ENCODE peak calls at places on chromosomes 7 and 10, in eight cellular contexts. One of them, this sample, is unnamed.
A peak's percentile ranks its signal among the peaks of the same experiment; 100 is the strongest.

GRCh38 chr10:51206471-51206870 is 132.2 kb downstream of the PRKG1 start:
- DNase-seq in NCI-H460: no peak
- DNase-seq in astrocyte: no peak
- DNase-seq in mucosa of gallbladder: no peak
- DNase-seq in stimulated activated CD4-positive, alpha-beta T cell treated with anti-CD3 and anti-CD28 coated beads, Interleukin-4, amount 100 ng/mL, for 4 hours: no peak
- DNase-seq in hepatocyte: no peak
- DNase-seq in COLO829: no peak
- DNase-seq in activated T-cell treated with anti-CD3 and anti-CD28 coated beads, Interleukin-2, amount 50 U/mL, for 1 hour: no peak
- DNase-seq in this sample: no peak

GRCh38 chr7:101870361-101871062 is 53.1 kb downstream of the CUX1 start:
- DNase-seq in NCI-H460: no peak
- DNase-seq in astrocyte: no peak
- DNase-seq in mucosa of gallbladder: no peak
- DNase-seq in stimulated activated CD4-positive, alpha-beta T cell treated with anti-CD3 and anti-CD28 coated beads, Interleukin-4, amount 100 ng/mL, for 4 hours: no peak
- DNase-seq in hepatocyte: peak; percentile 77
- DNase-seq in COLO829: no peak
- DNase-seq in activated T-cell treated with anti-CD3 and anti-CD28 coated beads, Interleukin-2, amount 50 U/mL, for 1 hour: no peak
- DNase-seq in this sample: peak; percentile 28

GRCh38 chr10:87684001-87684628 is 24.4 kb downstream of the PAPSS2 start:
- DNase-seq in NCI-H460: no peak
- DNase-seq in astrocyte: no peak
- DNase-seq in mucosa of gallbladder: no peak
- DNase-seq in stimulated activated CD4-positive, alpha-beta T cell treated with anti-CD3 and anti-CD28 coated beads, Interleukin-4, amount 100 ng/mL, for 4 hours: no peak
- DNase-seq in hepatocyte: no peak
- DNase-seq in COLO829: no peak
- DNase-seq in activated T-cell treated with anti-CD3 and anti-CD28 coated beads, Interleukin-2, amount 50 U/mL, for 1 hour: no peak
- DNase-seq in this sample: no peak

GRCh38 chr10:63722537-63722936 is 201.3 kb downstream of the REEP3 start:
- DNase-seq in NCI-H460: no peak
- DNase-seq in astrocyte: peak; percentile 90
- DNase-seq in mucosa of gallbladder: peak; percentile 58
- DNase-seq in stimulated activated CD4-positive, alpha-beta T cell treated with anti-CD3 and anti-CD28 coated beads, Interleukin-4, amount 100 ng/mL, for 4 hours: no peak
- DNase-seq in hepatocyte: peak; percentile 21
- DNase-seq in COLO829: no peak
- DNase-seq in activated T-cell treated with anti-CD3 and anti-CD28 coated beads, Interleukin-2, amount 50 U/mL, for 1 hour: no peak
- DNase-seq in this sample: no peak

GRCh38 chr7:16571941-16572340 is 45.3 kb downstream of the LRRC72 start:
- DNase-seq in NCI-H460: no peak
- DNase-seq in astrocyte: peak; percentile 51
- DNase-seq in mucosa of gallbladder: no peak
- DNase-seq in stimulated activated CD4-positive, alpha-beta T cell treated with anti-CD3 and anti-CD28 coated beads, Interleukin-4, amount 100 ng/mL, for 4 hours: no peak
- DNase-seq in hepatocyte: no peak
- DNase-seq in COLO829: no peak
- DNase-seq in activated T-cell treated with anti-CD3 and anti-CD28 coated beads, Interleukin-2, amount 50 U/mL, for 1 hour: no peak
- DNase-seq in this sample: no peak

GRCh38 chr10:109892087-109892486 is 31.2 kb downstream of the XPNPEP1 start:
- DNase-seq in NCI-H460: no peak
- DNase-seq in astrocyte: peak; percentile 60
- DNase-seq in mucosa of gallbladder: no peak
- DNase-seq in stimulated activated CD4-positive, alpha-beta T cell treated with anti-CD3 and anti-CD28 coated beads, Interleukin-4, amount 100 ng/mL, for 4 hours: no peak
- DNase-seq in hepatocyte: no peak
- DNase-seq in COLO829: no peak
- DNase-seq in activated T-cell treated with anti-CD3 and anti-CD28 coated beads, Interleukin-2, amount 50 U/mL, for 1 hour: no peak
- DNase-seq in this sample: no peak

GRCh38 chr10:131099028-131099427 is 212.5 kb downstream of the TCERG1L start:
- DNase-seq in NCI-H460: no peak
- DNase-seq in astrocyte: no peak
- DNase-seq in mucosa of gallbladder: no peak
- DNase-seq in stimulated activated CD4-positive, alpha-beta T cell treated with anti-CD3 and anti-CD28 coated beads, Interleukin-4, amount 100 ng/mL, for 4 hours: no peak
- DNase-seq in hepatocyte: no peak
- DNase-seq in COLO829: no peak
- DNase-seq in activated T-cell treated with anti-CD3 and anti-CD28 coated beads, Interleukin-2, amount 50 U/mL, for 1 hour: no peak
- DNase-seq in this sample: no peak

GRCh38 chr7:135713836-135714470 is 14.0 kb downstream of the SLC13A4 start:
- DNase-seq in NCI-H460: no peak
- DNase-seq in astrocyte: no peak
- DNase-seq in mucosa of gallbladder: no peak
- DNase-seq in stimulated activated CD4-positive, alpha-beta T cell treated with anti-CD3 and anti-CD28 coated beads, Interleukin-4, amount 100 ng/mL, for 4 hours: no peak
- DNase-seq in hepatocyte: no peak
- DNase-seq in COLO829: no peak
- DNase-seq in activated T-cell treated with anti-CD3 and anti-CD28 coated beads, Interleukin-2, amount 50 U/mL, for 1 hour: no peak
- DNase-seq in this sample: no peak

GRCh38 chr10:95459446-95459845 is 101.7 kb downstream of the SORBS1 start:
- DNase-seq in NCI-H460: no peak
- DNase-seq in astrocyte: no peak
- DNase-seq in mucosa of gallbladder: no peak
- DNase-seq in stimulated activated CD4-positive, alpha-beta T cell treated with anti-CD3 and anti-CD28 coated beads, Interleukin-4, amount 100 ng/mL, for 4 hours: no peak
- DNase-seq in hepatocyte: peak; percentile 58
- DNase-seq in COLO829: no peak
- DNase-seq in activated T-cell treated with anti-CD3 and anti-CD28 coated beads, Interleukin-2, amount 50 U/mL, for 1 hour: no peak
- DNase-seq in this sample: peak; percentile 58

GRCh38 chr10:72067463-72068125 is 20.8 kb downstream of the SPOCK2 start:
- DNase-seq in NCI-H460: no peak
- DNase-seq in astrocyte: no peak
- DNase-seq in mucosa of gallbladder: no peak
- DNase-seq in stimulated activated CD4-positive, alpha-beta T cell treated with anti-CD3 and anti-CD28 coated beads, Interleukin-4, amount 100 ng/mL, for 4 hours: no peak
- DNase-seq in hepatocyte: no peak
- DNase-seq in COLO829: no peak
- DNase-seq in activated T-cell treated with anti-CD3 and anti-CD28 coated beads, Interleukin-2, amount 50 U/mL, for 1 hour: no peak
- DNase-seq in this sample: no peak

GRCh38 chr7:135291809-135292253 is 58.2 kb downstream of the STRA8 start:
- DNase-seq in NCI-H460: no peak
- DNase-seq in astrocyte: peak; percentile 86
- DNase-seq in mucosa of gallbladder: no peak
- DNase-seq in stimulated activated CD4-positive, alpha-beta T cell treated with anti-CD3 and anti-CD28 coated beads, Interleukin-4, amount 100 ng/mL, for 4 hours: no peak
- DNase-seq in hepatocyte: no peak
- DNase-seq in COLO829: no peak
- DNase-seq in activated T-cell treated with anti-CD3 and anti-CD28 coated beads, Interleukin-2, amount 50 U/mL, for 1 hour: no peak
- DNase-seq in this sample: peak; percentile 7

GRCh38 chr7:105389889-105390288 is 1.2 kb upstream of the SRPK2 start:
- DNase-seq in NCI-H460: no peak
- DNase-seq in astrocyte: no peak
- DNase-seq in mucosa of gallbladder: no peak
- DNase-seq in stimulated activated CD4-positive, alpha-beta T cell treated with anti-CD3 and anti-CD28 coated beads, Interleukin-4, amount 100 ng/mL, for 4 hours: no peak
- DNase-seq in hepatocyte: no peak
- DNase-seq in COLO829: no peak
- DNase-seq in activated T-cell treated with anti-CD3 and anti-CD28 coated beads, Interleukin-2, amount 50 U/mL, for 1 hour: no peak
- DNase-seq in this sample: no peak

GRCh38 chr10:31728698-31729224 is 199.9 kb downstream of the ARHGAP12 start:
- DNase-seq in NCI-H460: no peak
- DNase-seq in astrocyte: no peak
- DNase-seq in mucosa of gallbladder: no peak
- DNase-seq in stimulated activated CD4-positive, alpha-beta T cell treated with anti-CD3 and anti-CD28 coated beads, Interleukin-4, amount 100 ng/mL, for 4 hours: no peak
- DNase-seq in hepatocyte: no peak
- DNase-seq in COLO829: no peak
- DNase-seq in activated T-cell treated with anti-CD3 and anti-CD28 coated beads, Interleukin-2, amount 50 U/mL, for 1 hour: no peak
- DNase-seq in this sample: no peak

GRCh38 chr7:27885652-27886051 is 145.7 kb downstream of the TAX1BP1 start:
- DNase-seq in NCI-H460: no peak
- DNase-seq in astrocyte: peak; percentile 32
- DNase-seq in mucosa of gallbladder: no peak
- DNase-seq in stimulated activated CD4-positive, alpha-beta T cell treated with anti-CD3 and anti-CD28 coated beads, Interleukin-4, amount 100 ng/mL, for 4 hours: no peak
- DNase-seq in hepatocyte: no peak
- DNase-seq in COLO829: no peak
- DNase-seq in activated T-cell treated with anti-CD3 and anti-CD28 coated beads, Interleukin-2, amount 50 U/mL, for 1 hour: no peak
- DNase-seq in this sample: no peak

GRCh38 chr10:1643161-1643910 is 94.0 kb downstream of the ADARB2 start:
- DNase-seq in NCI-H460: no peak
- DNase-seq in astrocyte: no peak
- DNase-seq in mucosa of gallbladder: peak; percentile 30
- DNase-seq in stimulated activated CD4-positive, alpha-beta T cell treated with anti-CD3 and anti-CD28 coated beads, Interleukin-4, amount 100 ng/mL, for 4 hours: no peak
- DNase-seq in hepatocyte: peak; percentile 76
- DNase-seq in COLO829: no peak
- DNase-seq in activated T-cell treated with anti-CD3 and anti-CD28 coated beads, Interleukin-2, amount 50 U/mL, for 1 hour: no peak
- DNase-seq in this sample: peak; percentile 5

GRCh38 chr10:20494474-20494873 is 402.6 kb downstream of the NEBL start:
- DNase-seq in NCI-H460: no peak
- DNase-seq in astrocyte: peak; percentile 8
- DNase-seq in mucosa of gallbladder: no peak
- DNase-seq in stimulated activated CD4-positive, alpha-beta T cell treated with anti-CD3 and anti-CD28 coated beads, Interleukin-4, amount 100 ng/mL, for 4 hours: no peak
- DNase-seq in hepatocyte: no peak
- DNase-seq in COLO829: no peak
- DNase-seq in activated T-cell treated with anti-CD3 and anti-CD28 coated beads, Interleukin-2, amount 50 U/mL, for 1 hour: no peak
- DNase-seq in this sample: no peak

GRCh38 chr7:55486991-55487390 is 85.3 kb downstream of the VOPP1 start:
- DNase-seq in NCI-H460: no peak
- DNase-seq in astrocyte: no peak
- DNase-seq in mucosa of gallbladder: no peak
- DNase-seq in stimulated activated CD4-positive, alpha-beta T cell treated with anti-CD3 and anti-CD28 coated beads, Interleukin-4, amount 100 ng/mL, for 4 hours: no peak
- DNase-seq in hepatocyte: no peak
- DNase-seq in COLO829: no peak
- DNase-seq in activated T-cell treated with anti-CD3 and anti-CD28 coated beads, Interleukin-2, amount 50 U/mL, for 1 hour: no peak
- DNase-seq in this sample: no peak

GRCh38 chr10:102776779-102777417 is 33.1 kb downstream of the WBP1L start:
- DNase-seq in NCI-H460: no peak
- DNase-seq in astrocyte: peak; percentile 99
- DNase-seq in mucosa of gallbladder: peak; percentile 79
- DNase-seq in stimulated activated CD4-positive, alpha-beta T cell treated with anti-CD3 and anti-CD28 coated beads, Interleukin-4, amount 100 ng/mL, for 4 hours: no peak
- DNase-seq in hepatocyte: peak; percentile 90
- DNase-seq in COLO829: peak; percentile 47
- DNase-seq in activated T-cell treated with anti-CD3 and anti-CD28 coated beads, Interleukin-2, amount 50 U/mL, for 1 hour: peak; percentile 27
- DNase-seq in this sample: peak; percentile 85

GRCh38 chr10:102245101-102245931 is at the start of gene GBF1:
- DNase-seq in NCI-H460: peak; percentile 100
- DNase-seq in astrocyte: peak; percentile 100
- DNase-seq in mucosa of gallbladder: peak; percentile 95
- DNase-seq in stimulated activated CD4-positive, alpha-beta T cell treated with anti-CD3 and anti-CD28 coated beads, Interleukin-4, amount 100 ng/mL, for 4 hours: peak; percentile 89
- DNase-seq in hepatocyte: peak; percentile 97
- DNase-seq in COLO829: peak; percentile 96
- DNase-seq in activated T-cell treated with anti-CD3 and anti-CD28 coated beads, Interleukin-2, amount 50 U/mL, for 1 hour: peak; percentile 85
- DNase-seq in this sample: peak; percentile 100

GRCh38 chr7:127844707-127845331 is 186.4 kb downstream of the LRRC4 start:
- DNase-seq in NCI-H460: no peak
- DNase-seq in astrocyte: peak; percentile 59
- DNase-seq in mucosa of gallbladder: peak; percentile 60
- DNase-seq in stimulated activated CD4-positive, alpha-beta T cell treated with anti-CD3 and anti-CD28 coated beads, Interleukin-4, amount 100 ng/mL, for 4 hours: no peak
- DNase-seq in hepatocyte: peak; percentile 60
- DNase-seq in COLO829: no peak
- DNase-seq in activated T-cell treated with anti-CD3 and anti-CD28 coated beads, Interleukin-2, amount 50 U/mL, for 1 hour: no peak
- DNase-seq in this sample: no peak

GRCh38 chr10:97708976-97709745 is 4.4 kb upstream of the MARVELD1 start:
- DNase-seq in NCI-H460: no peak
- DNase-seq in astrocyte: peak; percentile 68
- DNase-seq in mucosa of gallbladder: peak; percentile 84
- DNase-seq in stimulated activated CD4-positive, alpha-beta T cell treated with anti-CD3 and anti-CD28 coated beads, Interleukin-4, amount 100 ng/mL, for 4 hours: peak; percentile 16
- DNase-seq in hepatocyte: peak; percentile 80
- DNase-seq in COLO829: no peak
- DNase-seq in activated T-cell treated with anti-CD3 and anti-CD28 coated beads, Interleukin-2, amount 50 U/mL, for 1 hour: peak; percentile 36
- DNase-seq in this sample: peak; percentile 43

GRCh38 chr7:137313196-137313595 is 30.3 kb downstream of the PTN start:
- DNase-seq in NCI-H460: no peak
- DNase-seq in astrocyte: peak; percentile 68
- DNase-seq in mucosa of gallbladder: no peak
- DNase-seq in stimulated activated CD4-positive, alpha-beta T cell treated with anti-CD3 and anti-CD28 coated beads, Interleukin-4, amount 100 ng/mL, for 4 hours: no peak
- DNase-seq in hepatocyte: no peak
- DNase-seq in COLO829: no peak
- DNase-seq in activated T-cell treated with anti-CD3 and anti-CD28 coated beads, Interleukin-2, amount 50 U/mL, for 1 hour: no peak
- DNase-seq in this sample: no peak

GRCh38 chr7:138773176-138773575 is 24.6 kb upstream of the TMEM213 start:
- DNase-seq in NCI-H460: no peak
- DNase-seq in astrocyte: no peak
- DNase-seq in mucosa of gallbladder: no peak
- DNase-seq in stimulated activated CD4-positive, alpha-beta T cell treated with anti-CD3 and anti-CD28 coated beads, Interleukin-4, amount 100 ng/mL, for 4 hours: no peak
- DNase-seq in hepatocyte: no peak
- DNase-seq in COLO829: no peak
- DNase-seq in activated T-cell treated with anti-CD3 and anti-CD28 coated beads, Interleukin-2, amount 50 U/mL, for 1 hour: no peak
- DNase-seq in this sample: no peak